ENCODE peak calls at places on chromosomes 16 and 17, in ten cellular contexts. C is heart left ventricle, T is breast epithelium, H is PC-9, U is tibial nerve, P is hepatic stellate cell, V is ELR, F is AG10803, S is neural crest cell, A is posterior vena cava. W is an unnamed sample.

GRCh38 chr16:24753437-24753836 is 24.0 kb downstream of the TNRC6A start:
- DNase-seq in C (no peak), T (no peak), H (no peak), U (no peak), P (no peak), V (peak; percentile 40), F (no peak), S (no peak), A (no peak), W (no peak)

GRCh38 chr17:2967515-2967914 is 95.9 kb downstream of the OR1D5 start:
- DNase-seq in C (no peak), T (peak; percentile 22), H (no peak), U (no peak), P (no peak), V (no peak), F (no peak), S (no peak), A (no peak), W (no peak)

GRCh38 chr16:9334091-9334490 is 242.6 kb downstream of the HAPSTR1 start:
- DNase-seq in C (no peak), T (no peak), H (no peak), U (no peak), P (no peak), V (no peak), F (no peak), S (no peak), A (no peak), W (no peak)

GRCh38 chr16:31467151-31467550 is 4.8 kb upstream of the TGFB1I1 start:
- DNase-seq in C (no peak), T (no peak), H (no peak), U (no peak), P (no peak), V (peak; percentile 40), F (peak; percentile 43), S (no peak), A (peak; percentile 23), W (no peak)

GRCh38 chr17:34567665-34568064 is 11.7 kb upstream of the TMEM132E start:
- DNase-seq in C (no peak), T (no peak), H (no peak), U (no peak), P (no peak), V (peak; percentile 15), F (peak; percentile 4), S (no peak), A (no peak), W (no peak)

GRCh38 chr16:24984903-24985675 is 30.1 kb downstream of the ARHGAP17 start:
- DNase-seq in C (no peak), T (no peak), H (no peak), U (no peak), P (no peak), V (no peak), F (peak; percentile 36), S (no peak), A (no peak), W (no peak)

GRCh38 chr17:35372846-35373531 is 432 bp downstream of the SLFN11 start:
- DNase-seq in C (no peak), T (no peak), H (peak; percentile 27), U (no peak), P (peak; percentile 21), V (peak; percentile 41), F (no peak), S (no peak), A (no peak), W (no peak)

GRCh38 chr16:83602797-83603735 is 204.7 kb upstream of the HSBP1 start:
- DNase-seq in C (no peak), T (no peak), H (no peak), U (no peak), P (no peak), V (no peak), F (no peak), S (no peak), A (no peak), W (peak; percentile 41)

GRCh38 chr17:32928527-32929287 is 754 bp downstream of the TMEM98 start:
- DNase-seq in C (no peak), T (no peak), H (no peak), U (no peak), P (no peak), V (no peak), F (peak; percentile 24), S (no peak), A (no peak), W (no peak)

GRCh38 chr16:56350491-56351405 is 74.6 kb downstream of the AMFR start:
- DNase-seq in C (peak; percentile 50), T (no peak), H (no peak), U (no peak), P (no peak), V (no peak), F (no peak), S (no peak), A (peak; percentile 74), W (no peak)

GRCh38 chr17:4968166-4968915 is 724 bp upstream of the SPAG7 start:
- DNase-seq in C (peak; percentile 72), T (no peak), H (peak; percentile 30), U (no peak), P (no peak), V (no peak), F (no peak), S (no peak), A (no peak), W (no peak)

GRCh38 chr16:30786936-30787612 is at the start of gene ZNF629:
- DNase-seq in C (peak; percentile 84), T (peak; percentile 54), H (peak; percentile 75), U (no peak), P (peak; percentile 93), V (peak; percentile 82), F (peak; percentile 72), S (peak; percentile 79), A (peak; percentile 89), W (no peak)

GRCh38 chr17:75904749-75905521 is at the start of gene MRPL38:
- DNase-seq in C (peak; percentile 96), T (peak; percentile 94), H (peak; percentile 99), U (peak; percentile 78), P (peak; percentile 97), V (peak; percentile 97), F (peak; percentile 90), S (peak; percentile 93), A (peak; percentile 96), W (peak; percentile 81)

GRCh38 chr17:64786337-64786736 is 124.2 kb upstream of the SMURF2 start:
- DNase-seq in C (no peak), T (no peak), H (peak; percentile 84), U (no peak), P (no peak), V (no peak), F (no peak), S (no peak), A (peak; percentile 56), W (no peak)

W was measured in iPS DF 6.9.